ENCODE peak calls at places on chromosomes 11 and 22, in five cellular contexts. U is CD8-positive, alpha-beta T cell; X is SK-N-SH; J is CD8-positive, alpha-beta memory T cell; W is sigmoid colon. O is an unnamed sample.

GRCh38 chr11:36300651-36301050 is 4.6 kb downstream of the PRR5L start:
- DNase-seq in U (no peak), X (no peak), J (no peak), W (peak), O (no peak)

GRCh38 chr11:69402251-69402892 is 79.1 kb upstream of the LINC01488 start:
- DNase-seq in U (no peak), X (no peak), J (no peak), W (no peak), O (no peak)

GRCh38 chr11:6746086-6746618 is 25.6 kb downstream of the OR2AG2 start:
- DNase-seq in U (peak), X (no peak), J (peak), W (no peak), O (no peak)

GRCh38 chr11:75786101-75786736 is 17.6 kb downstream of the DGAT2 start:
- DNase-seq in U (no peak), X (no peak), J (no peak), W (no peak), O (no peak)

GRCh38 chr22:23609983-23610781 is 21.9 kb downstream of the DRICH1 start:
- DNase-seq in U (no peak), X (peak), J (no peak), W (no peak), O (no peak)

GRCh38 chr11:124748481-124749338 is 3.3 kb downstream of the VSIG2 start:
- DNase-seq in U (no peak), X (no peak), J (no peak), W (no peak), O (peak)

GRCh38 chr11:134521001-134521400 is 109.0 kb upstream of the B3GAT1 start:
- DNase-seq in U (no peak), X (no peak), J (no peak), W (no peak), O (no peak)

GRCh38 chr11:17026487-17027082 is 12.4 kb upstream of the PLEKHA7 start:
- DNase-seq in U (no peak), X (no peak), J (no peak), W (no peak), O (no peak)

GRCh38 chr11:114061053-114062049 is 1.8 kb downstream of the ZBTB16 start:
- DNase-seq in U (no peak), X (peak), J (no peak), W (peak), O (no peak)

GRCh38 chr11:74754507-74755255 is 6.0 kb downstream of the RNF169 start:
- DNase-seq in U (no peak), X (no peak), J (no peak), W (no peak), O (peak)

GRCh38 chr11:69144316-69144715 is 11.4 kb upstream of the SMIM38 start:
- DNase-seq in U (no peak), X (no peak), J (no peak), W (no peak), O (no peak)

GRCh38 chr11:126997196-126997595 is 3.4 kb downstream of the KIRREL3 start:
- DNase-seq in U (no peak), X (no peak), J (no peak), W (no peak), O (no peak)

GRCh38 chr11:46335858-46336600 is 11.2 kb upstream of the DGKZ start:
- DNase-seq in U (no peak), X (no peak), J (no peak), W (no peak), O (no peak)

GRCh38 chr22:23285734-23286133 is 105.4 kb downstream of the BCR start:
- DNase-seq in U (no peak), X (no peak), J (no peak), W (no peak), O (no peak)

GRCh38 chr22:24407278-24407665 is 20.1 kb upstream of the ADORA2A start:
- DNase-seq in U (no peak), X (peak), J (no peak), W (no peak), O (no peak)

GRCh38 chr11:72668645-72669347 is 5.4 kb downstream of the PDE2A start:
- DNase-seq in U (no peak), X (no peak), J (no peak), W (no peak), O (no peak)

GRCh38 chr11:70662691-70663098 is 264.4 kb downstream of the CTTN start:
- DNase-seq in U (no peak), X (peak), J (no peak), W (no peak), O (no peak)

GRCh38 chr22:26672060-26672471 is 14.7 kb downstream of the MIAT start:
- DNase-seq in U (no peak), X (no peak), J (peak), W (no peak), O (no peak)

GRCh38 chr11:120073196-120073595 is 64.7 kb downstream of the TRIM29 start:
- DNase-seq in U (no peak), X (no peak), J (no peak), W (no peak), O (no peak)

GRCh38 chr11:61472868-61473267 is 35.7 kb upstream of the LRRC10B start:
- DNase-seq in U (no peak), X (no peak), J (no peak), W (peak), O (no peak)

GRCh38 chr11:133212201-133212600 is 320.1 kb downstream of the OPCML start:
- DNase-seq in U (no peak), X (no peak), J (no peak), W (no peak), O (no peak)

GRCh38 chr11:35664977-35665441 is 2.4 kb downstream of the TRIM44 start:
- DNase-seq in U (no peak), X (no peak), J (no peak), W (no peak), O (no peak)

GRCh38 chr11:21909145-21909544 is 283.7 kb upstream of the ANO5 start:
- DNase-seq in U (no peak), X (no peak), J (no peak), W (no peak), O (no peak)

GRCh38 chr11:125128450-125128849 is 17.0 kb upstream of the TMEM218 start:
- DNase-seq in U (no peak), X (no peak), J (no peak), W (no peak), O (no peak)

GRCh38 chr22:43162412-43163150 is 11.2 kb downstream of the TSPO start:
- DNase-seq in U (no peak), X (no peak), J (no peak), W (no peak), O (no peak)

GRCh38 chr11:97965849-97966646 is 1054.7 kb upstream of the CNTN5 start:
- DNase-seq in U (no peak), X (no peak), J (no peak), W (no peak), O (peak)

GRCh38 chr11:44791546-44791945 is 64.8 kb downstream of the TSPAN18 start:
- DNase-seq in U (no peak), X (no peak), J (no peak), W (no peak), O (no peak)

GRCh38 chr11:46391578-46392420 is at the start of gene CHRM4:
- DNase-seq in U (no peak), X (peak), J (no peak), W (peak), O (no peak)

GRCh38 chr22:19817561-19818263 is 37.0 kb downstream of the GNB1L start:
- DNase-seq in U (no peak), X (no peak), J (no peak), W (no peak), O (no peak)

GRCh38 chr22:40324468-40325305 is 21.6 kb upstream of the ADSL start:
- DNase-seq in U (peak), X (no peak), J (peak), W (no peak), O (no peak)

GRCh38 chr22:40322061-40322460 is 24.2 kb upstream of the ADSL start:
- DNase-seq in U (no peak), X (no peak), J (no peak), W (no peak), O (no peak)

GRCh38 chr22:40320687-40321086 is 25.6 kb upstream of the ADSL start:
- DNase-seq in U (no peak), X (no peak), J (no peak), W (no peak), O (no peak)

GRCh38 chr22:40323681-40324083 is 22.6 kb upstream of the ADSL start:
- DNase-seq in U (no peak), X (peak), J (no peak), W (no peak), O (no peak)

DNA sequence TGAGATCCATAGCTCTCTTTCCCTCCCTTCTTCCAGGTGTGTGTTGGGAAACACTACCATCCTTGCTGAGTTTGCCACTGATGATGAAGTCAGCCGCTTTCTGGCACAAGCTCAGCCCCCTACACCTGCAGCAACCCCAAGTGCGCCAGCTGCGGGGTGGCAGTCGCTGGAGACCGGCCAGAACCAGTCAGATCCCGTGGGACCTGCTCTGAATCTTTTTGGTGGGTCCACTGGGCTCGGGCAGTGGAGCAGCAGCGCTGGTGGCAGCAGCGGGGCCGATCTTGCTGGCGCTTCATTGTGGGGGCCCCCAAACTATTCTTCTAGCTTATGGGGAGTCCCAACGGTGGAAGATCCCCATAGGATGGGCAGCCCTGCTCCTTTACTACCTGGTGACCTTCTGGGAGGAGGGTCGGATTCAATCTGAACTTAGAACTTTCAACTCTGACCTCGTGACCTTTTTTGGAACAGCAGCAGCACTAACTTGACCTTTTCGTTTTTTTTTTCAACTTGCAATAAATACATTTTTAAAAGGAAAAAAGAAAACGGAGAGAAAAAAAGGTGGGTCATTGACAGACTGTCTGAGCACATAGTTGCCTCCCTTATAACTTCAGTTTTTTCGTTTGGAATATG is 23.4 kb upstream of the ADSL start:
- DNase-seq in U (no peak), X (no peak), J (no peak), W (no peak), O (no peak)
- H3K27ac ChIP-seq in U (peak), X (no peak), J (peak), W (peak), O (no peak)

GRCh38 chr11:111977141-111978027 is 40.2 kb downstream of the DIXDC1 start:
- DNase-seq in U (no peak), X (peak), J (no peak), W (peak), O (no peak)
- H3K27ac ChIP-seq in U (no peak), X (peak), J (no peak), W (peak), O (peak)

GRCh38 chr22:36375071-36375980 is 12.4 kb downstream of the MYH9 start:
- DNase-seq in U (no peak), X (no peak), J (no peak), W (no peak), O (no peak)
- H3K27ac ChIP-seq in U (peak), X (peak), J (peak), W (peak), O (peak)

GRCh38 chr22:28882878-28883656 is at the start of gene ZNRF3:
- DNase-seq in U (peak), X (peak), J (peak), W (peak), O (peak)
- H3K27ac ChIP-seq in U (no peak), X (peak), J (no peak), W (peak), O (no peak)

DNA sequence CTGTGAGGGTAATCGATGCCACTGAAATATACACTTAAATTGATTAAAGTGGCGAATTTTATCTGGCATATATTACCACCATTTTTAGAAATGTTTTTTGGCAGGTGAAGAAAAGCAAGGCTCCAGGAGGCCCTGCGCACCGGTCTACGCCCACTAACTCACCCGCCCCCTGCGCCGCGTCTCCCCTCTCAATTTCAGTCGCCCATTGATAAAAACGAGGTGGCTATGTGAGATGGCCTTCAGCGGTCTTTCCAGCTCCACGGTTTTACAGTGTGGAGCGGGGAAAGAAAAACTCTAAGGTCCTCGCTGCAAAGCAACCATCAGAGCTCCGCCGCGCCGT is 602 bp upstream of the AQP11 start:
- DNase-seq in U (no peak), X (no peak), J (no peak), W (no peak), O (no peak)
- H3K27ac ChIP-seq in U (peak), X (peak), J (peak), W (peak), O (no peak)

DNA sequence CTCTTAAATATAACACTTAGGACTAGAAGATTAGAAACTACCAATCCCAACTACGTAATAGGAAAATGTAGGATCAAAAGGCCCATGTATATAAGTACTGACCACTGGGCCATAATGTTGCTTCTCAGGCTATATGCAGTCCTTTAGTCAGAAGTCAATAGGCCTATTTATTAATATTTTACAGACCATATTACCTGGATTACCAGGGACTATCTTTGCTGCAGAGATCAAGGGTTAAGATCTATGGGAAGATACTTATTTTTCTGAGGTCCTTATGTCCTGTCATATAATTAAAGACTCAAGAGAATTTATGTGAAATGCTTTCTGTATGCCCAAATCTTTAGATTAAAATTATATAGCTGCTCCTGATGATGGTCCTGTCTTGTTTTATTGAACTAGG is 57.2 kb downstream of the CTNND1 start:
- DNase-seq in U (no peak), X (no peak), J (no peak), W (no peak), O (no peak)
- H3K27ac ChIP-seq in U (no peak), X (no peak), J (no peak), W (no peak), O (no peak)

GRCh38 chr22:41250127-41250526 is 9.4 kb upstream of the CHADL start:
- DNase-seq in U (no peak), X (no peak), J (no peak), W (no peak), O (no peak)

GRCh38 chr22:41249442-41249841 is 8.7 kb upstream of the CHADL start:
- DNase-seq in U (no peak), X (no peak), J (no peak), W (no peak), O (no peak)

GRCh38 chr22:41248758-41249157 is 8.0 kb upstream of the CHADL start:
- DNase-seq in U (no peak), X (no peak), J (no peak), W (no peak), O (no peak)

GRCh38 chr22:41247703-41248102 is 7.0 kb upstream of the CHADL start:
- DNase-seq in U (no peak), X (no peak), J (no peak), W (no peak), O (no peak)

DNA sequence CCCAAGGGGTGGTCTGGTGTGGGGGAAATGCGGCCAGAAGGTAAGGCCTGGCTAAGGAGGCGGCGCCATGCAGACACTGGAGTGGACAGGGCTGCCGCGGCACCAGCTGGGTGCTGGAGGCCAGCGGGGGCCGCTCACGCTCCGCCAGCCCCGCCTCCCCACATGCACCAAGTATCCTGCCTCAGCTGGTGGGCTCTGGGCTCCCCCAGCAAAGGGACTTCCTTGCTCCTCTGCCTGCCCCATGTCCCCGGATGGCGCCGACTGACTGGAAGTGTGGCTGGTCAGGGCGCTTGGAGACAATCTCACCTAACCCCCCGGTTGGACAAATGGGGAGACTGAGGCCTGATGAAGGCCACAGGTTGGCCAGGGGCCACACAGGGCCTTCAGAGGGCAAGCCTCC is 7.6 kb upstream of the CHADL start:
- DNase-seq in U (no peak), X (no peak), J (no peak), W (no peak), O (no peak)
- H3K27ac ChIP-seq in U (no peak), X (no peak), J (no peak), W (no peak), O (no peak)

GRCh38 chr11:130145975-130146776 is 13.4 kb upstream of the ST14 start:
- DNase-seq in U (no peak), X (no peak), J (peak), W (no peak), O (peak)

GRCh38 chr11:130146797-130147196 is 12.8 kb upstream of the ST14 start:
- DNase-seq in U (no peak), X (no peak), J (no peak), W (no peak), O (no peak)

GRCh38 chr11:130145328-130145812 is 14.2 kb upstream of the ST14 start:
- DNase-seq in U (no peak), X (no peak), J (no peak), W (no peak), O (no peak)

GRCh38 chr11:130144129-130144528 is 15.5 kb upstream of the ST14 start:
- DNase-seq in U (no peak), X (no peak), J (no peak), W (no peak), O (no peak)

GRCh38 chr11:130144721-130145327 is 14.8 kb upstream of the ST14 start:
- DNase-seq in U (no peak), X (no peak), J (no peak), W (no peak), O (no peak)
- H3K27ac ChIP-seq in U (no peak), X (no peak), J (no peak), W (peak), O (peak)

O was measured in epithelial cell of prostate.